ENCODE peak calls at places on chromosomes 1 and 21, in seven cellular contexts. S is activated naive CD4-positive, alpha-beta T cell treated with anti-CD3 and anti-CD28 coated beads, Interleukin-2, amount 50 U/mL, for 16 hours; B is iPS-NIHi11; K is Caco-2; V is HFFc6; X is PC-9; M is MV-4-11. F is an unnamed sample.

GRCh38 chr1:110083453-110084225 is 13.2 kb upstream of the ALX3 start:
- DNase-seq in S (no peak), B (no peak), K (no peak), V (no peak), X (no peak), M (no peak), F (no peak)

GRCh38 chr1:107572674-107573205 is 392.2 kb downstream of the VAV3 start:
- DNase-seq in S (no peak), B (no peak), K (no peak), V (peak), X (no peak), M (no peak), F (peak)

GRCh38 chr1:33005117-33005811 is 31.4 kb downstream of the AK2 start:
- DNase-seq in S (no peak), B (no peak), K (no peak), V (no peak), X (no peak), M (no peak), F (no peak)

GRCh38 chr1:214740471-214740870 is 137.5 kb downstream of the CENPF start:
- DNase-seq in S (no peak), B (no peak), K (no peak), V (no peak), X (no peak), M (no peak), F (no peak)

GRCh38 chr21:43262427-43262826 is 93.6 kb downstream of the CRYAA start:
- DNase-seq in S (no peak), B (no peak), K (no peak), V (no peak), X (no peak), M (no peak), F (peak)

GRCh38 chr1:85569737-85570404 is 10.7 kb upstream of the CCN1 start:
- DNase-seq in S (no peak), B (no peak), K (no peak), V (no peak), X (no peak), M (no peak), F (peak)

GRCh38 chr1:11543796-11544195 is 64.8 kb downstream of the DISP3 start:
- DNase-seq in S (no peak), B (no peak), K (no peak), V (no peak), X (no peak), M (no peak), F (no peak)

GRCh38 chr1:90204036-90204594 is 209.2 kb downstream of the ZNF326 start:
- DNase-seq in S (no peak), B (no peak), K (no peak), V (no peak), X (no peak), M (no peak), F (no peak)

GRCh38 chr1:175481126-175482071 is 262.0 kb downstream of the TNR start:
- DNase-seq in S (no peak), B (peak), K (peak), V (no peak), X (no peak), M (peak), F (peak)

GRCh38 chr1:7611421-7612010 is 159.6 kb upstream of the VAMP3 start:
- DNase-seq in S (no peak), B (no peak), K (no peak), V (no peak), X (no peak), M (no peak), F (no peak)

GRCh38 chr1:67624680-67625079 is 60.3 kb upstream of the GADD45A start:
- DNase-seq in S (no peak), B (no peak), K (no peak), V (no peak), X (no peak), M (no peak), F (no peak)

GRCh38 chr1:25049190-25049589 is 119.1 kb upstream of the RUNX3 start:
- DNase-seq in S (no peak), B (no peak), K (no peak), V (no peak), X (no peak), M (no peak), F (no peak)

GRCh38 chr1:87853576-87854351 is 525.1 kb downstream of the LMO4 start:
- DNase-seq in S (no peak), B (no peak), K (no peak), V (peak), X (no peak), M (no peak), F (no peak)

GRCh38 chr1:26335774-26336476 is 18.0 kb downstream of the CRYBG2 start:
- DNase-seq in S (no peak), B (peak), K (no peak), V (no peak), X (no peak), M (no peak), F (no peak)

GRCh38 chr1:114250683-114251572 is 97.3 kb upstream of the SYT6 start:
- DNase-seq in S (no peak), B (no peak), K (no peak), V (no peak), X (no peak), M (no peak), F (no peak)

GRCh38 chr1:114126696-114127095 is 27.0 kb downstream of the SYT6 start:
- DNase-seq in S (no peak), B (no peak), K (no peak), V (no peak), X (no peak), M (peak), F (no peak)

GRCh38 chr1:193143285-193143684 is 21.5 kb downstream of the CDC73 start:
- DNase-seq in S (no peak), B (no peak), K (no peak), V (no peak), X (no peak), M (no peak), F (no peak)

GRCh38 chr1:225449261-225449660 is 21.4 kb upstream of the LBR start:
- DNase-seq in S (no peak), B (no peak), K (no peak), V (no peak), X (peak), M (no peak), F (peak)

GRCh38 chr1:224996266-224996665 is 66.8 kb downstream of the DNAH14 start:
- DNase-seq in S (no peak), B (no peak), K (no peak), V (no peak), X (no peak), M (no peak), F (no peak)

GRCh38 chr1:94886361-94886760 is 40.5 kb downstream of the CNN3 start:
- DNase-seq in S (no peak), B (peak), K (no peak), V (no peak), X (no peak), M (no peak), F (no peak)

GRCh38 chr1:183472488-183473285 is at the start of gene SMG7:
- DNase-seq in S (peak), B (peak), K (no peak), V (peak), X (peak), M (peak), F (peak)

F was measured in EL.